ENCODE peak calls at places on chromosomes 4 and X, in four cellular contexts. H, G, Y and S are unnamed samples.

GRCh38 chr4:71732706-71733105 is 51.2 kb downstream of the GC start:
- DNase-seq in H (peak; percentile 17), G (peak; percentile 50), Y (peak; percentile 73), S (no peak)

GRCh38 chr4:58359590-58359989 is 1249.4 kb upstream of the IGFBP7 start:
- DNase-seq in H (no peak), G (no peak), Y (no peak), S (no peak)

GRCh38 chr4:56240554-56241190 is 146.6 kb downstream of the AASDH start:
- DNase-seq in H (no peak), G (peak; percentile 38), Y (no peak), S (no peak)

GRCh38 chrX:151966236-151966635 is 8.2 kb downstream of the GABRE start:
- DNase-seq in H (no peak), G (no peak), Y (no peak), S (no peak)

GRCh38 chr4:14916554-14917304 is 85.6 kb upstream of the CPEB2 start:
- DNase-seq in H (peak; percentile 24), G (peak; percentile 81), Y (peak; percentile 84), S (no peak)

GRCh38 chr4:155759372-155760252 is 791 bp downstream of the GUCY1B1 start:
- DNase-seq in H (peak; percentile 9), G (peak; percentile 47), Y (peak; percentile 9), S (peak; percentile 55)

GRCh38 chrX:36087366-36087765 is 167.8 kb downstream of the CFAP47 start:
- DNase-seq in H (no peak), G (no peak), Y (no peak), S (no peak)

GRCh38 chr4:133775469-133775868 is 426.1 kb downstream of the PABPC4L start:
- DNase-seq in H (no peak), G (no peak), Y (no peak), S (no peak)

GRCh38 chr4:20085156-20085555 is 166.5 kb upstream of the SLIT2 start:
- DNase-seq in H (no peak), G (no peak), Y (no peak), S (no peak)

GRCh38 chrX:4435905-4436304 is 722.5 kb upstream of the PRKX start:
- DNase-seq in H (no peak), G (no peak), Y (no peak), S (no peak)

GRCh38 chr4:146638801-146639351 is at the start of gene POU4F2:
- DNase-seq in H (peak; percentile 13), G (peak; percentile 12), Y (no peak), S (no peak)

GRCh38 chr4:102678695-102679335 is 82.0 kb downstream of the MANBA start:
- DNase-seq in H (no peak), G (no peak), Y (peak; percentile 43), S (no peak)

GRCh38 chr4:17554568-17554967 is 22.4 kb upstream of the LAP3 start:
- DNase-seq in H (no peak), G (no peak), Y (no peak), S (no peak)

GRCh38 chr4:41362647-41363383 is 106.1 kb downstream of the UCHL1 start:
- DNase-seq in H (no peak), G (peak; percentile 18), Y (no peak), S (no peak)
- H3K27ac ChIP-seq in H (peak overlapping the region; percentile 85), G (no peak overlapping the region), Y (peak overlapping the region; percentile 67), S (peak overlapping the region; percentile 97)

GRCh38 chr4:13143704-13144103 is 340.4 kb downstream of the RAB28 start:
- DNase-seq in H (no peak), G (no peak), Y (no peak), S (no peak)
- H3K27ac ChIP-seq in H (no peak overlapping the region), G (no peak overlapping the region), Y (no peak overlapping the region), S (no peak overlapping the region)

GRCh38 chr4:8192748-8193738 is 6.0 kb upstream of the SH3TC1 start:
- DNase-seq in H (peak; percentile 33), G (peak; percentile 82), Y (peak; percentile 69), S (no peak)
- H3K27ac ChIP-seq in H (peak overlapping the region; percentile 97), G (no peak overlapping the region), Y (no peak overlapping the region), S (no peak overlapping the region)

GRCh38 chrX:13125188-13125587 is 80.8 kb upstream of the FAM9C start:
- DNase-seq in H (no peak), G (no peak), Y (no peak), S (no peak)

GRCh38 chrX:13123857-13124345 is 79.5 kb upstream of the FAM9C start:
- DNase-seq in H (no peak), G (peak; percentile 28), Y (peak; percentile 68), S (no peak)

GRCh38 chrX:13121020-13121419 is 76.6 kb upstream of the FAM9C start:
- DNase-seq in H (no peak), G (no peak), Y (no peak), S (no peak)

GRCh38 chrX:13120017-13120416 is 75.6 kb upstream of the FAM9C start:
- DNase-seq in H (no peak), G (peak; percentile 42), Y (peak; percentile 19), S (no peak)

DNA sequence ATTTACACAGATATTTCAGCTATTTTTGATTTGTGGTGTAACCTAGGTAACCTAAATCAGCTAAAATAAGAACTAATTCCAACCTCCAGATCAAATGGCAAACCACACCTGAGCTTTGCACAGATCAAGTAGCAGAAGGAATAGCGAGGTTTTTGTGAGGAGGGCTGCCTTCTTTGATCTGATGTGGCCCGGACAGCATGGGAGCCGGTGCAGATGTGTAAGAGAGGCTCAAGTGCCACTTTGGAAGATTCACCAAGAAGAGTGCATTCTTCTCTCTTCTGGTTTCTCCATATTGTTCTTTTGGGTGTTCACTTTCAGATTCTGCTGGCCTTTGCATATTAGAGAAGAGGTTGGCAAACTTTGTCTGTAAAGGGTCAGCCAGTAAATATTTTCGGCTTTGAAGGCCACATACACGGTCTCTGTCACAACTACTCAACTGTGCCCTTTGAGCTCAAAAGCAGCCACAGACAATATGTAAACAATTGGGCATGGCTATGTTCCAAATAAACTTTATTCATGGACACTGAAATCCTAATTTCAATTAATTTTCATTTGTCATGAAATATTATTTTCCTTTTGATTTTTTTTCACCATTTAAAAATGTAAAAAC is 78.9 kb upstream of the FAM9C start:
- DNase-seq in H (no peak), G (peak; percentile 6), Y (peak; percentile 20), S (no peak)
- H3K27ac ChIP-seq in H (no peak overlapping the region), G (peak overlapping the region; percentile 23), Y (peak overlapping the region; percentile 92), S (peak overlapping the region; percentile 16)

GRCh38 chr4:138255917-138256597 is 13.9 kb upstream of the SLC7A11 start:
- DNase-seq in H (no peak), G (no peak), Y (no peak), S (no peak)

GRCh38 chr4:138249132-138249531 is 7.0 kb upstream of the SLC7A11 start:
- DNase-seq in H (no peak), G (no peak), Y (no peak), S (no peak)

GRCh38 chr4:138251904-138252303 is 9.8 kb upstream of the SLC7A11 start:
- DNase-seq in H (no peak), G (no peak), Y (no peak), S (no peak)

GRCh38 chr4:138256608-138257007 is 14.5 kb upstream of the SLC7A11 start:
- DNase-seq in H (no peak), G (no peak), Y (peak; percentile 19), S (no peak)

GRCh38 chr4:138252551-138252950 is 10.4 kb upstream of the SLC7A11 start:
- DNase-seq in H (peak; percentile 14), G (no peak), Y (peak; percentile 38), S (no peak)
- H3K27ac ChIP-seq in H (peak overlapping the region; percentile 58), G (no peak overlapping the region), Y (no peak overlapping the region), S (no peak overlapping the region)

DNA sequence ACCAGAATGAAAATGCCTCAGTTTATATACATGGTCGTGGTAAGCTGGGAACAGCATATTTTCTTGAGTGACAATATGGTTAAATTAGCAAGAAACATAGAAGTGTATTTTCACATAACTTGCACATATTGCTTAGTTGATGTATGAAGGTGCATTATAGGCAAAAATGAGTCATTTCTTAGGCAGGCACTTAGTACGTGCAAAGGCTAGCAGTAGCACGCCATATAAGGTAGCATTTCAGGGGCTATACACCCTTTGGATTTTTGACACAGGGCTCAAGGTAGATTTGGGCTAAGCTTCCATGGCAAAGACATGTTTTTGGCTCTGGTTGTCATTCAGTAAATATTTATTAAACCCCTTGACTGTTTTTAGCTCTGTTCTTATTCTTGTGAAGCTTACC is 33.1 kb downstream of the PCDH7 start:
- DNase-seq in H (peak; percentile 67), G (peak; percentile 54), Y (peak; percentile 72), S (no peak)
- H3K27ac ChIP-seq in H (no peak overlapping the region), G (no peak overlapping the region), Y (peak overlapping the region; percentile 20), S (no peak overlapping the region)